ENCODE peak calls at places on chromosomes 6 and 20, in four cellular contexts. One of them, this sample, is unnamed.

GRCh38 chr6:12418946-12419345 is 128.8 kb downstream of the EDN1 start:
- DNase-seq in GM23248: no peak
- DNase-seq in mesenchymal stem cell: no peak
- DNase-seq in colonic mucosa: no peak
- DNase-seq in this sample: no peak

GRCh38 chr20:34705383-34706021 is 1.4 kb downstream of the TP53INP2 start:
- DNase-seq in GM23248: peak; percentile 78
- DNase-seq in colonic mucosa: peak; percentile 80
- DNase-seq in mesenchymal stem cell: peak; percentile 66
- DNase-seq in this sample: peak; percentile 31

GRCh38 chr20:21090738-21091120 is 15.4 kb downstream of the LINC00237 start:
- DNase-seq in GM23248: no peak
- DNase-seq in colonic mucosa: no peak
- DNase-seq in mesenchymal stem cell: no peak
- DNase-seq in this sample: no peak

GRCh38 chr6:75498862-75499261 is 5.3 kb upstream of the FILIP1 start:
- DNase-seq in mesenchymal stem cell: no peak
- DNase-seq in colonic mucosa: no peak
- DNase-seq in GM23248: no peak
- DNase-seq in this sample: no peak

GRCh38 chr6:128606611-128607010 is 86.2 kb upstream of the PTPRK start:
- DNase-seq in mesenchymal stem cell: no peak
- DNase-seq in colonic mucosa: no peak
- DNase-seq in GM23248: no peak
- DNase-seq in this sample: no peak

GRCh38 chr6:73746776-73747175 is 50.8 kb downstream of the CD109 start:
- DNase-seq in mesenchymal stem cell: no peak
- DNase-seq in colonic mucosa: no peak
- DNase-seq in GM23248: peak; percentile 56
- DNase-seq in this sample: peak; percentile 63

GRCh38 chr6:146481527-146481926 is 62.1 kb upstream of the RAB32 start:
- DNase-seq in GM23248: no peak
- DNase-seq in colonic mucosa: no peak
- DNase-seq in mesenchymal stem cell: no peak
- DNase-seq in this sample: peak; percentile 3

GRCh38 chr6:42012501-42013133 is 37.7 kb upstream of the TAF8 start:
- DNase-seq in colonic mucosa: no peak
- DNase-seq in GM23248: peak; percentile 11
- DNase-seq in mesenchymal stem cell: peak; percentile 30
- DNase-seq in this sample: peak; percentile 32

GRCh38 chr6:78832091-78832808 is 35.1 kb upstream of the IRAK1BP1 start:
- DNase-seq in GM23248: no peak
- DNase-seq in colonic mucosa: no peak
- DNase-seq in mesenchymal stem cell: no peak
- DNase-seq in this sample: peak; percentile 47

GRCh38 chr6:129632081-129632758 is 77.8 kb downstream of the ARHGAP18 start:
- DNase-seq in GM23248: no peak
- DNase-seq in colonic mucosa: no peak
- DNase-seq in mesenchymal stem cell: no peak
- DNase-seq in this sample: no peak

GRCh38 chr6:38348366-38348765 is 291.4 kb downstream of the BTBD9 start:
- DNase-seq in GM23248: no peak
- DNase-seq in mesenchymal stem cell: no peak
- DNase-seq in colonic mucosa: no peak
- DNase-seq in this sample: no peak

GRCh38 chr6:168641455-168641854 is 200.5 kb downstream of the SMOC2 start:
- DNase-seq in colonic mucosa: no peak
- DNase-seq in mesenchymal stem cell: no peak
- DNase-seq in GM23248: no peak
- DNase-seq in this sample: no peak

GRCh38 chr6:163923658-163924411 is 509.3 kb downstream of the QKI start:
- DNase-seq in colonic mucosa: no peak
- DNase-seq in mesenchymal stem cell: no peak
- DNase-seq in GM23248: no peak
- DNase-seq in this sample: no peak

GRCh38 chr6:35603326-35604202 is 85.2 kb downstream of the FKBP5 start:
- DNase-seq in mesenchymal stem cell: no peak
- DNase-seq in colonic mucosa: no peak
- DNase-seq in GM23248: peak; percentile 30
- DNase-seq in this sample: no peak
- H3K4me3 ChIP-seq in mesenchymal stem cell: no peak overlapping the region
- H3K4me3 ChIP-seq in colonic mucosa: no peak overlapping the region
- H3K4me3 ChIP-seq in GM23248: no peak overlapping the region
- H3K4me3 ChIP-seq in this sample: no peak overlapping the region

GRCh38 chr6:31204751-31205145 is 34.3 kb upstream of the POU5F1 start:
- DNase-seq in GM23248: peak; percentile 53
- DNase-seq in mesenchymal stem cell: no peak
- DNase-seq in colonic mucosa: peak; percentile 19
- DNase-seq in this sample: no peak
- H3K4me3 ChIP-seq in GM23248: peak overlapping the region; percentile 73
- H3K4me3 ChIP-seq in mesenchymal stem cell: no peak overlapping the region
- H3K4me3 ChIP-seq in colonic mucosa: no peak overlapping the region
- H3K4me3 ChIP-seq in this sample: no peak overlapping the region

GRCh38 chr20:52540489-52540888 is 348.9 kb upstream of the ZFP64 start:
- DNase-seq in GM23248: no peak
- DNase-seq in mesenchymal stem cell: no peak
- DNase-seq in colonic mucosa: peak; percentile 58
- DNase-seq in this sample: no peak
- H3K4me3 ChIP-seq in GM23248: no peak overlapping the region
- H3K4me3 ChIP-seq in mesenchymal stem cell: no peak overlapping the region
- H3K4me3 ChIP-seq in colonic mucosa: no peak overlapping the region
- H3K4me3 ChIP-seq in this sample: no peak overlapping the region

DNA sequence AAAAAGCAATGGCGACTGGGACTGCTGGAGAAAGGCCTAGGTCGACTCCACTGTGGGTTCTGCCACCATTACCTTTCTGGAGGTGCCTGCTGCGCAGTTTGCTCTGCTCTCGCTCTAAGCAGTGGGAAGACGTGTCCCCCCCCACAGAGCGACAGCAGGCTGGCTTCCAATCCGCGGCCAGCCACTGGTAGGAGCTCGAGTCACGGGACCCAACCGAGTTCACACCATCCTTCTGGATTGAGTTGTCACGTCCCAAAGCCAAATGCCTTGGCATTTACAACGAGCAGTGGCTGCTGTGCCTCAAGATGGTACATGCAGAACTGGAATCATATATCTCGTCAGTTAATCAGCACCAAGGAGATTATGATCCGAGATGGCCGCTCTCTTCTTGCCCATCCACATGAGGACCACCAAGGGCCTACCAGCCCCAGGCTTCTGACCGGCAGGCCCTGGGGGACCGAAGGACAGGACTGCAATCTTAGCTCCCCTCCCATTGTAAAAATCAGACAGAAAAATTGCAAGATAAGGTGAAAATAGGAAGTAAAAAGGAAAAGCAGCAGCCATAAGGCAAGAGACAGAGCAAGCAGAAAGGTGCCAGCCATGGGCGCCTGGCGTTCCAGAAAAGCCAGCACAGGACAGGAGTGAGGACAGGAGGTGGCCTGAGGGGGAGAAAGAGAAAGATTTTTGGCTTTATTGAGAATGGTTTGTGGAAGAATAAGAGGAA is 74.4 kb downstream of the TRAM2 start:
- DNase-seq in mesenchymal stem cell: no peak
- DNase-seq in colonic mucosa: no peak
- DNase-seq in GM23248: no peak
- DNase-seq in this sample: no peak
- H3K4me3 ChIP-seq in mesenchymal stem cell: no peak overlapping the region
- H3K4me3 ChIP-seq in colonic mucosa: no peak overlapping the region
- H3K4me3 ChIP-seq in GM23248: no peak overlapping the region
- H3K4me3 ChIP-seq in this sample: no peak overlapping the region

GRCh38 chr6:29702519-29703103 is 20.6 kb upstream of the HLA-F start:
- DNase-seq in colonic mucosa: peak; percentile 54
- DNase-seq in mesenchymal stem cell: peak; percentile 24
- DNase-seq in GM23248: peak; percentile 45
- DNase-seq in this sample: peak; percentile 13

GRCh38 chr6:29705389-29706231 is 17.6 kb upstream of the HLA-F start:
- DNase-seq in colonic mucosa: peak; percentile 49
- DNase-seq in mesenchymal stem cell: peak; percentile 61
- DNase-seq in GM23248: peak; percentile 72
- DNase-seq in this sample: peak; percentile 71

GRCh38 chr6:29709178-29709576 is 14.1 kb upstream of the HLA-F start:
- DNase-seq in colonic mucosa: no peak
- DNase-seq in GM23248: no peak
- DNase-seq in mesenchymal stem cell: no peak
- DNase-seq in this sample: no peak

GRCh38 chr6:29710281-29710941 is 12.8 kb upstream of the HLA-F start:
- DNase-seq in mesenchymal stem cell: no peak
- DNase-seq in GM23248: no peak
- DNase-seq in colonic mucosa: no peak
- DNase-seq in this sample: no peak

DNA sequence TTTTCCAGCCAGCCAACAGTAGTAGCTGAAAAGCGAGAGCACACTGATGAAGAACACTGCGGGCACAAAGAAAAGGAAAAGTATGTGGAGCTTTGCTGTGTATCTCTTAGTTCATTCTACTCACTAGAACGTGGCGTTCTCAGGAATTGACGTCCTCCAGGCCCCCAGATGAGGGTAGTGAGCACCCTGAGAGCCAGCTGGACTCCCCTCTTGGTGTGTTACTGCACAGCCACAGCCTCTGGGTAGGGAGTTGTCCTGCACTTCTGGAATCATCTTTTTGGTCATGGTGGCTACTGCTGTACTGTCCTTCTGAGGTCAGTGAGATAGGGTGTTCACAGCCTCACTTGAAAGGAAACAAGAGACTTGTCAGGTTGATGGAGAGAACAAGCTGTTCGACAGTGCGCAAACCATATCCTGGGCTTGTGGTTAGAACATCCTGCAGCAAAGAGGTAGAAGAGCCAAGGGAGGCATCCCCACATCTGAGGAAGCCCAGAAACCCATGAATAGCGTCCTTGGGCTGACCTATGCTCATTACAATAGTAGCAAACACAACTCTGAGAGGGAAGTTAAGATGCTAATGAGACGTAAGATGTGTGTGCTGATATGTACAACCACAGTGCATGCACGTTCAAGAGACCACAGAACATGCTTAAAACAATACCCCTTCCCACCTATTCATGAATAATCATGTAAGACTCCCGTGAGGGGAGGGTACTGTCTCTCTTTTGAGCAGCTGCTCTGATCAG is 14.6 kb upstream of the HLA-F start:
- DNase-seq in GM23248: no peak
- DNase-seq in colonic mucosa: no peak
- DNase-seq in mesenchymal stem cell: no peak
- DNase-seq in this sample: no peak
- H3K4me3 ChIP-seq in GM23248: no peak overlapping the region
- H3K4me3 ChIP-seq in colonic mucosa: no peak overlapping the region
- H3K4me3 ChIP-seq in mesenchymal stem cell: no peak overlapping the region
- H3K4me3 ChIP-seq in this sample: no peak overlapping the region

GRCh38 chr6:142413111-142413510 is 111.3 kb downstream of the ADGRG6 start:
- DNase-seq in colonic mucosa: no peak
- DNase-seq in GM23248: peak; percentile 54
- DNase-seq in mesenchymal stem cell: no peak
- DNase-seq in this sample: peak; percentile 71

GRCh38 chr6:142409794-142410193 is 108.0 kb downstream of the ADGRG6 start:
- DNase-seq in mesenchymal stem cell: no peak
- DNase-seq in GM23248: no peak
- DNase-seq in colonic mucosa: no peak
- DNase-seq in this sample: no peak

GRCh38 chr6:142412241-142412640 is 110.4 kb downstream of the ADGRG6 start:
- DNase-seq in colonic mucosa: no peak
- DNase-seq in GM23248: no peak
- DNase-seq in mesenchymal stem cell: no peak
- DNase-seq in this sample: no peak

GRCh38 chr6:142408409-142408808 is 106.6 kb downstream of the ADGRG6 start:
- DNase-seq in GM23248: peak; percentile 22
- DNase-seq in mesenchymal stem cell: no peak
- DNase-seq in colonic mucosa: no peak
- DNase-seq in this sample: peak; percentile 21

GRCh38 chr6:142411145-142411544 is 109.3 kb downstream of the ADGRG6 start:
- DNase-seq in mesenchymal stem cell: no peak
- DNase-seq in colonic mucosa: no peak
- DNase-seq in GM23248: no peak
- DNase-seq in this sample: no peak
- H3K4me3 ChIP-seq in mesenchymal stem cell: no peak overlapping the region
- H3K4me3 ChIP-seq in colonic mucosa: no peak overlapping the region
- H3K4me3 ChIP-seq in GM23248: no peak overlapping the region
- H3K4me3 ChIP-seq in this sample: no peak overlapping the region

GRCh38 chr6:127458817-127459216 is 372 bp downstream of the KIAA0408 start:
- DNase-seq in GM23248: peak; percentile 86
- DNase-seq in colonic mucosa: no peak
- DNase-seq in mesenchymal stem cell: peak; percentile 78
- DNase-seq in this sample: peak; percentile 88
- H3K4me3 ChIP-seq in GM23248: peak overlapping the region; percentile 32
- H3K4me3 ChIP-seq in colonic mucosa: no peak overlapping the region
- H3K4me3 ChIP-seq in mesenchymal stem cell: peak overlapping the region; percentile 50
- H3K4me3 ChIP-seq in this sample: no peak overlapping the region

DNA sequence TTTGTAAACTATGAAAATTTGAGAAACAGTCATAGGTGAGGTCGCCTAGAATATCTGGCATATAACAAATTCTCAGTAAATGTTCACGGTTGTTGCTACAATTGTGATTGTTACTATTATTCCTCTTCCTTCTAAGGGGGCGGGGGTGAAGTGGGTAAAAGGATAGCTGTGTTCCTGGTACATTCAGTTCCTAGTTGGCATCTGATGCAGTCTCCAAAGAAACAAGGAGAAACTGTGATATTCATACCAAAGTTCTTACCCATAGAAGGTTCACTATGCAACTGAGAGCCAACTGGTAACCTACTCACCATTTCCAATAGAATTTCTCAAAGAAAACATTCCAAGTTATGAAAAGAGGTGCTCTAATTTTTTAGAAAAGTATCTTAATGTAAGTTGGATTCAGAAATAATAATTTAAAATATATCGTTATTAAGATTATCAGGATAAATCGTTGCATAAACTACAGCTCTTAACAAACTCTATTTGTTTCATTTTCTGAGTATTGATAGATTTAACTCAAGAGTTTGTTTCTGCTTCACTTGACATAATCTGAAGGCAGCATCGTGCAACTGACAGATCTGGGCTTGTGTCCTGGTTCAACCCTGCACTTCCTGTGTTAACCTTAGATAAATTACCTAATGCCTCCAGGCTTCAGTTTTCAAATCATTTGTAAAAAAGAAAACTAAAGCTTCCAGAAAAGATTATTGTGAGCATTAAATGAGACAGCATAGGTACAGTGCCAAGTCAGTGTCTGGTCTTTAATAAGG is 13.3 kb upstream of the MAP7 start:
- DNase-seq in colonic mucosa: no peak
- DNase-seq in GM23248: no peak
- DNase-seq in mesenchymal stem cell: no peak
- DNase-seq in this sample: no peak
- H3K4me3 ChIP-seq in colonic mucosa: no peak overlapping the region
- H3K4me3 ChIP-seq in GM23248: no peak overlapping the region
- H3K4me3 ChIP-seq in mesenchymal stem cell: no peak overlapping the region
- H3K4me3 ChIP-seq in this sample: no peak overlapping the region

DNA sequence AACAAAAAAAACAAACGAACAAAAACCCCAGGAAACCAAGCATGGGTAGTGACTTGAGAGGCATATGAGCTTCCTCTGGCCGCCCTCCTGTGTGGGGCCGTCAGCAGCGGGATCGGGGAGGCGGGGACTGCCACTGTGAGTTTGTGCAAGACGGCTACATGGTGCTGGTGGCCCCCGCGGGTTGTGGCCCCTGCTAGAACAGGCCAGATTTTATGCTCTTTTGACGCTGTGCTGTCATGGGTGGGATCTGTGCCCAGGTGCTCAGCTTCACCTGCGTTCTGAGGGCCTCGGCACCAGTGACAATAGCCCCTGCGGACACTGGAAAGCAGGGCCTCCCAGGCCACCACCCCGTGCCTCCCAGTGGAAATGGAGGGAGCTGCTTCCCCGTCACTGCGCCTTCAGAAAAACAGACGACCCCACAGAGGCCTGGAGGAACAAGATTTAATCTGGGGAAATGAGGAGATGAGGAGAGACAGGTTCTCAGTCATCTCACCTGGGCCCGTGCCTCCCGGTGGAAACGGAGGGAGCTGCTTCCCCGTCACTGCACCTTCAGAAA is 4.7 kb upstream of the KCNQ2 start:
- DNase-seq in GM23248: no peak
- DNase-seq in mesenchymal stem cell: no peak
- DNase-seq in colonic mucosa: no peak
- DNase-seq in this sample: no peak
- H3K4me3 ChIP-seq in GM23248: no peak overlapping the region
- H3K4me3 ChIP-seq in mesenchymal stem cell: no peak overlapping the region
- H3K4me3 ChIP-seq in colonic mucosa: no peak overlapping the region
- H3K4me3 ChIP-seq in this sample: no peak overlapping the region